ENCODE peak calls at places on chromosomes 5 and 9, in four cellular contexts. V is brain microvascular endothelial cell; Y is fibroblast of lung; Z is CD8-positive, alpha-beta T cell. K is an unnamed sample.
A peak's percentile ranks its signal among the peaks of the same experiment; 100 is the strongest.

GRCh38 chr5:73298251-73299016 is 125.4 kb downstream of the TMEM174 start:
- DNase-seq in Z (no peak), V (no peak), Y (peak; percentile 85), K (no peak)

GRCh38 chr9:68643901-68644809 is 60.9 kb upstream of the PIP5K1B start:
- DNase-seq in Z (no peak), V (no peak), Y (no peak), K (no peak)

GRCh38 chr5:73299017-73299630 is 126.1 kb downstream of the TMEM174 start:
- DNase-seq in V (no peak), Y (peak; percentile 31), Z (no peak), K (no peak)

GRCh38 chr9:129868571-129869486 is 33.6 kb downstream of the USP20 start:
- DNase-seq in Z (peak; percentile 85), V (no peak), Y (no peak), K (no peak)

GRCh38 chr5:61450170-61450815 is 118.2 kb downstream of the ZSWIM6 start:
- DNase-seq in Y (peak; percentile 87), V (peak; percentile 67), Z (no peak), K (peak; percentile 72)

GRCh38 chr9:70924905-70925547 is 196.4 kb downstream of the TRPM3 start:
- DNase-seq in Y (peak; percentile 88), V (peak; percentile 81), Z (no peak), K (peak; percentile 74)

GRCh38 chr5:32712463-32713395 is 1.6 kb downstream of the NPR3 start:
- DNase-seq in V (no peak), Z (no peak), Y (peak; percentile 34), K (no peak)

GRCh38 chr5:114419941-114420340 is 58.1 kb downstream of the KCNN2 start:
- DNase-seq in Z (no peak), Y (peak; percentile 85), V (no peak), K (peak; percentile 93)

GRCh38 chr9:32873546-32873945 is 90.2 kb downstream of the TMEM215 start:
- DNase-seq in Y (no peak), V (no peak), Z (no peak), K (no peak)

GRCh38 chr9:21744874-21745273 is 57.6 kb upstream of the MTAP start:
- DNase-seq in Z (no peak), Y (peak; percentile 79), V (no peak), K (no peak)

GRCh38 chr9:134688231-134688630 is 46.6 kb downstream of the COL5A1 start:
- DNase-seq in Z (no peak), Y (no peak), V (no peak), K (no peak)

GRCh38 chr5:165565921-165566320 is 2060.5 kb downstream of the MAT2B start:
- DNase-seq in Z (no peak), V (no peak), Y (no peak), K (no peak)

GRCh38 chr5:6730407-6730806 is 17.2 kb downstream of the TENT4A start:
- DNase-seq in Y (no peak), V (no peak), Z (no peak), K (no peak)

GRCh38 chr9:136847827-136848392 is 1.3 kb upstream of the PHPT1 start:
- DNase-seq in Z (peak; percentile 42), Y (peak; percentile 86), V (peak; percentile 63), K (peak; percentile 68)

GRCh38 chr9:99340281-99340680 is 118.2 kb downstream of the SEC61B start:
- DNase-seq in Z (no peak), Y (peak; percentile 19), V (no peak), K (no peak)

GRCh38 chr5:113060410-113061025 is 83.9 kb downstream of the DCP2 start:
- DNase-seq in V (no peak), Z (no peak), Y (no peak), K (no peak)

GRCh38 chr5:74424162-74424868 is 216.2 kb downstream of the ENC1 start:
- DNase-seq in V (no peak), Y (peak; percentile 45), Z (no peak), K (no peak)

GRCh38 chr5:92907914-92908606 is 673.0 kb downstream of the NR2F1-AS1 start:
- DNase-seq in Y (peak; percentile 80), V (peak; percentile 9), Z (no peak), K (peak; percentile 80)

GRCh38 chr5:74660146-74660545 is 19.6 kb upstream of the ENC1 start:
- DNase-seq in Y (no peak), Z (no peak), V (no peak), K (no peak)

GRCh38 chr5:88768411-88768810 is 114.6 kb downstream of the MEF2C start:
- DNase-seq in Z (no peak), Y (no peak), V (no peak), K (no peak)

GRCh38 chr5:150038547-150038946 is 38.0 kb downstream of the HMGXB3 start:
- DNase-seq in V (no peak), Z (no peak), Y (no peak), K (no peak)

GRCh38 chr5:1208743-1209551 is 7.6 kb downstream of the SLC6A19 start:
- DNase-seq in V (no peak), Y (no peak), Z (no peak), K (no peak)

GRCh38 chr9:127450170-127450830 is 906 bp downstream of the RPL12 start:
- DNase-seq in V (no peak), Z (no peak), Y (peak; percentile 66), K (peak; percentile 19)

GRCh38 chr5:93676707-93677106 is 64.7 kb downstream of the POU5F2 start:
- DNase-seq in Z (no peak), Y (peak; percentile 22), V (no peak), K (no peak)

GRCh38 chr5:3597727-3598082 is 2.1 kb downstream of the IRX1 start:
- DNase-seq in V (no peak), Z (no peak), Y (no peak), K (no peak)

GRCh38 chr9:115998661-115999060 is 154.9 kb upstream of the PAPPA start:
- DNase-seq in V (no peak), Y (no peak), Z (no peak), K (no peak)

GRCh38 chr9:107690026-107690425 is 200.5 kb upstream of the KLF4 start:
- DNase-seq in Y (no peak), V (no peak), Z (no peak), K (no peak)

GRCh38 chr9:130938652-130939404 is at the start of gene FIBCD1:
- DNase-seq in V (no peak), Z (no peak), Y (peak; percentile 44), K (no peak)

GRCh38 chr5:170633235-170634041 is 129.6 kb downstream of the KCNIP1 start:
- DNase-seq in V (peak; percentile 71), Z (no peak), Y (peak; percentile 89), K (peak; percentile 86)

GRCh38 chr5:169521366-169521983 is 62.1 kb upstream of the SPDL1 start:
- DNase-seq in V (no peak), Z (no peak), Y (no peak), K (no peak)

GRCh38 chr9:7910426-7911015 is 110.9 kb upstream of the DMAC1 start:
- DNase-seq in Z (no peak), V (no peak), Y (no peak), K (peak; percentile 76)

GRCh38 chr9:3043369-3043768 is 199.5 kb upstream of the PUM3 start:
- DNase-seq in Y (no peak), V (peak; percentile 35), Z (no peak), K (no peak)

GRCh38 chr5:158752656-158752973 is 347.1 kb downstream of the EBF1 start:
- DNase-seq in Y (no peak), V (no peak), Z (no peak), K (no peak)

GRCh38 chr5:151799407-151799806 is 27.7 kb downstream of the G3BP1 start:
- DNase-seq in Z (no peak), V (peak; percentile 74), Y (no peak), K (no peak)

GRCh38 chr5:156819967-156820581 is 30.0 kb upstream of the PPP1R2B start:
- DNase-seq in Y (no peak), Z (no peak), V (no peak), K (no peak)

GRCh38 chr9:109793196-109793595 is 13.2 kb downstream of the PALM2AKAP2 start:
- DNase-seq in V (peak; percentile 91), Y (peak; percentile 93), Z (no peak), K (peak; percentile 96)

GRCh38 chr5:87649455-87649854 is 236.7 kb upstream of the CCNH start:
- DNase-seq in V (no peak), Y (no peak), Z (no peak), K (no peak)

K was measured in foreskin melanocyte.